ENCODE peak calls at places on chromosome X, in four cellular contexts. One of them, this sample, is unnamed. For H3K4me1, the result is how much of the 10 kb centered on the place peaks cover.

GRCh38 chrX:15242899-15243555 is 26.9 kb downstream of the ASB9 start:
- DNase-seq in thoracic aorta: no peak
- DNase-seq in GM23248: peak
- DNase-seq in A549: peak
- DNase-seq in this sample: no peak

GRCh38 chrX:11481035-11481434 is 184.7 kb downstream of the ARHGAP6 start:
- DNase-seq in thoracic aorta: no peak
- DNase-seq in GM23248: no peak
- DNase-seq in A549: no peak
- DNase-seq in this sample: no peak

GRCh38 chrX:21725498-21725897 is 32.4 kb downstream of the SMPX start:
- DNase-seq in thoracic aorta: no peak
- DNase-seq in GM23248: peak
- DNase-seq in A549: peak
- DNase-seq in this sample: no peak

GRCh38 chrX:123217077-123217476 is 33.0 kb downstream of the GRIA3 start:
- DNase-seq in thoracic aorta: no peak
- DNase-seq in GM23248: peak
- DNase-seq in A549: no peak
- DNase-seq in this sample: no peak

GRCh38 chrX:31551913-31552312 is 480.1 kb upstream of the FTHL17 start:
- DNase-seq in thoracic aorta: no peak
- DNase-seq in GM23248: no peak
- DNase-seq in A549: no peak
- DNase-seq in this sample: no peak

GRCh38 chrX:45801554-45801953 is 600.9 kb upstream of the DIPK2B start:
- DNase-seq in thoracic aorta: no peak
- DNase-seq in GM23248: peak
- DNase-seq in A549: no peak
- DNase-seq in this sample: no peak

GRCh38 chrX:124239911-124240310 is 92.5 kb upstream of the TEX13D start:
- DNase-seq in thoracic aorta: no peak
- DNase-seq in GM23248: no peak
- DNase-seq in A549: no peak
- DNase-seq in this sample: no peak

GRCh38 chrX:147069926-147070325 is 255.4 kb upstream of the CXorf51A start:
- DNase-seq in thoracic aorta: no peak
- DNase-seq in GM23248: no peak
- DNase-seq in A549: no peak
- DNase-seq in this sample: no peak

GRCh38 chrX:15356444-15356843 is 21.1 kb upstream of the PIGA start:
- DNase-seq in thoracic aorta: no peak
- DNase-seq in GM23248: peak
- DNase-seq in A549: no peak
- DNase-seq in this sample: no peak

GRCh38 chrX:131633285-131633917 is 89.5 kb downstream of the OR13H1 start:
- DNase-seq in thoracic aorta: no peak
- DNase-seq in GM23248: peak
- DNase-seq in A549: peak
- DNase-seq in this sample: peak

DNA sequence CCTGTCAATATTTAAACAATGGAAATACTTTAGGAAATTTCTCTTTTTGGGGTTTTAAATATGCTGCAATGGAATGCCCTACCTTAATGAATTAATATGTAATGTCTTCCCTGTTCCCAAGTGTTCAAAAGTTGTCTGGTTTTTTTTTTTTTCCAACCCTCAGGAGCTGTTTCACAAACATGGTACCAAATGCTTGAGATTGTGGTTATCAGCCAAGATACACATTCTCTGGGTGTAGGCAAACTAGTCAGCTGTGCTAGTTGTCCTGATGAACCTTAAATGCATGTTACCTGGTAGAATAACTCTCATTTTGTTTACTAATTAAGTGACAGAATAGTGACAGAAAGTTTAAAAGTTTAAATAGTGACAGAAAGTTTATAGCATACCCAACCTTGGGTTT is 50.7 kb downstream of the FHL1 start:
- DNase-seq in thoracic aorta: no peak
- DNase-seq in GM23248: no peak
- DNase-seq in A549: no peak
- DNase-seq in this sample: no peak
- H3K4me1 ChIP-seq in thoracic aorta: half or more
- H3K4me1 ChIP-seq in GM23248: under half
- H3K4me1 ChIP-seq in A549: under half
- H3K4me1 ChIP-seq in this sample: under half

DNA sequence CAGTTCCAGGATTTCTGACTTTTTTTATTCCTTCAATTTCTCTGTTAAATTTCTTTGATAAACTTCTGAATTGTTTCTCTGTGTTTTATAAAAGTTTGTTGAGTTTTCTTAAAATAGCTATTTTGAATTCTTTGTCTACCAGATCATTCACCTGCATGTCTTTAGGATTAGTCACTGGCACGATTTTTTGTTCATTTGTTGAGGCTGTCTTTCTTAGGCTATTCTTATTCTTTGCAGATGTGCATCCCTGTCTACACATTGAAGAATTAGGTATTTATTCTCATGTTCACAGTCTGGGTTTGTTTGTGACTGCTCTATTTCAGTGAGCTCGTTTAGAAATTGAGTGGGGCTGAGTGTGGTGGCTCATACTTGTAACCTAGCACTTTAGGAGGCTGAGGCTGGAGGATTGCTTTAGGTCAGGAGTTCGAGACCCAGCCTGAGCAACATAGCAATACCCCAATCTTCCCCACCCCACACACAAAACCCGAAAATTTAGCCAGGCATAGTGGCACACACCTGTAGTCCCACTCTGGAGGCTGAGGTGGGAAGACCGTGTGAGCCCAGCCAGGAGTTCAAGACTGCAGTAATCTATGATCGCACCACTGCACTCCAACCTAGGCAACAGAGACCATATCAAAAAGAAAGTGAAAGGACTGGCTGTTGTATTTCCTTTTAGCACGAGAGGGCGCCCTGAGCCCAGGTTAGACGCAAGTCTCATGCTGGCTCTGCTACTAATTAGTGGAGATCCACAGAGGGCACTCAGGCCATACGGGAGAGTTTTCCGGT is 42.0 kb downstream of the F8 start:
- DNase-seq in thoracic aorta: peak
- DNase-seq in GM23248: peak
- DNase-seq in A549: peak
- DNase-seq in this sample: peak
- H3K27ac ChIP-seq in thoracic aorta: no peak
- H3K27ac ChIP-seq in GM23248: no peak
- H3K27ac ChIP-seq in A549: peak
- H3K27ac ChIP-seq in this sample: no peak

DNA sequence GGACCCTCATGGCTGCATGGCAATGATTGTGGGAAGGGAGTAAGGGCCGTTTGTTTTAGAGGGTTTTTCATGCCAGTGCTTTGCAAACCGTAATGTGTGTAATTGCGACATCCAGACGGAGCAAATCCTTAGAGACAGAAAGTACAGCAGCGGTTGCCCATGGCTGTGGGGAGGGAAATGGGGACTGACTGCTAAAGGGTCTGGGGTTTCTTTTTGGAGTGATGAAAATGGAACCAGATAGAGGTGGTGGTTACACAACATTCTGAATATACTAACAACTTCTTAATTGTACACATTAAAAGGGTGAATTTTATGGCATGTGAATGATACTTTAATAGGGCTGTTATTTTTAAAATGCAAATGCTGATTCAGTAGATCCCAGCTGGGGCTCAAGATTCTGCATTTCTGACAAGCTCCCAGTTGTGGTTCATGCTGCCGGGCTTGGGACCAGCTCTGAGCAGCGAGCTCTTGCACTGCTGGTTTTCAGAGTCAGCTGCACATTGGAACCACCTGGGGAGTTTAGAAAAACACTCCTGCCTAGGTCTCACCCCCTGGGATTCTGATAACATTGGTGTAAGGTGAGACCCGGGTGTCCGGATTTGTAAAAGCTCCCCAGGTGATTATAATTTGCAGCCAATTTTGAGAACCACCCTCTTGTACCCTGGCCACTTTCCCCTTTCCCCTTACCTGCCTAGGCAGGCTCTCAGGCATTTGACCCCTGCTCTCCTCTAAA is 47.7 kb downstream of the PRPS1 start:
- DNase-seq in thoracic aorta: no peak
- DNase-seq in GM23248: peak
- DNase-seq in A549: no peak
- DNase-seq in this sample: no peak
- H3K4me1 ChIP-seq in thoracic aorta: half or more
- H3K4me1 ChIP-seq in GM23248: under half
- H3K4me1 ChIP-seq in A549: under half
- H3K4me1 ChIP-seq in this sample: under half

DNA sequence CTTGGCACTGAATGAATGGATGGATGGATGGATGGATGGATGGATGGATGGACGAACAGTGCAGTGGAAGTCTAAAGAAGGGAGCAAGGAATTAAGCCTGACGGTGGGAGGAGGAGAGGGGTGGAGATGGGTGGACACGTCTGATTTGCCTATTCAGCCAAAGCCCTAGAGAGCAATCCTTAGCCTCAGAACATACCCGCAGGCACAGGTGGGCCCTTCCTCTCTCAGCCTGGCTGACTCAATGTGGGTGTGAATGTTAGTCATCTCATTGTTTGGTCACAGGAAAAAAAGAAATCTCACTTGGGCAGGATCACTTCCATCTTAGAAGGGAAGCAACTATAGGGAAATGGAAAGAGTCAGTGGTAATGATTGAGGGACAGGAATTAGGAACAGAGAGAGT is 165.9 kb downstream of the PJA1 start:
- DNase-seq in thoracic aorta: no peak
- DNase-seq in GM23248: peak
- DNase-seq in A549: no peak
- DNase-seq in this sample: no peak
- H3K27ac ChIP-seq in thoracic aorta: no peak
- H3K27ac ChIP-seq in GM23248: no peak
- H3K27ac ChIP-seq in A549: no peak
- H3K27ac ChIP-seq in this sample: no peak

GRCh38 chrX:117543885-117544284 is 572.7 kb downstream of the KLHL13 start:
- DNase-seq in thoracic aorta: no peak
- DNase-seq in GM23248: no peak
- DNase-seq in A549: no peak
- DNase-seq in this sample: no peak
- H3K4me1 ChIP-seq in thoracic aorta: under half
- H3K4me1 ChIP-seq in GM23248: under half
- H3K4me1 ChIP-seq in A549: under half
- H3K4me1 ChIP-seq in this sample: under half

GRCh38 chrX:18873189-18873791 is 110.6 kb downstream of the PHKA2 start:
- DNase-seq in thoracic aorta: no peak
- DNase-seq in GM23248: peak
- DNase-seq in A549: peak
- DNase-seq in this sample: no peak

GRCh38 chrX:18873836-18874235 is 110.1 kb downstream of the PHKA2 start:
- DNase-seq in thoracic aorta: no peak
- DNase-seq in GM23248: no peak
- DNase-seq in A549: no peak
- DNase-seq in this sample: no peak

GRCh38 chrX:18872621-18873020 is 111.3 kb downstream of the PHKA2 start:
- DNase-seq in thoracic aorta: no peak
- DNase-seq in GM23248: no peak
- DNase-seq in A549: no peak
- DNase-seq in this sample: no peak

GRCh38 chrX:18871970-18872369 is 111.9 kb downstream of the PHKA2 start:
- DNase-seq in thoracic aorta: no peak
- DNase-seq in GM23248: no peak
- DNase-seq in A549: no peak
- DNase-seq in this sample: no peak

DNA sequence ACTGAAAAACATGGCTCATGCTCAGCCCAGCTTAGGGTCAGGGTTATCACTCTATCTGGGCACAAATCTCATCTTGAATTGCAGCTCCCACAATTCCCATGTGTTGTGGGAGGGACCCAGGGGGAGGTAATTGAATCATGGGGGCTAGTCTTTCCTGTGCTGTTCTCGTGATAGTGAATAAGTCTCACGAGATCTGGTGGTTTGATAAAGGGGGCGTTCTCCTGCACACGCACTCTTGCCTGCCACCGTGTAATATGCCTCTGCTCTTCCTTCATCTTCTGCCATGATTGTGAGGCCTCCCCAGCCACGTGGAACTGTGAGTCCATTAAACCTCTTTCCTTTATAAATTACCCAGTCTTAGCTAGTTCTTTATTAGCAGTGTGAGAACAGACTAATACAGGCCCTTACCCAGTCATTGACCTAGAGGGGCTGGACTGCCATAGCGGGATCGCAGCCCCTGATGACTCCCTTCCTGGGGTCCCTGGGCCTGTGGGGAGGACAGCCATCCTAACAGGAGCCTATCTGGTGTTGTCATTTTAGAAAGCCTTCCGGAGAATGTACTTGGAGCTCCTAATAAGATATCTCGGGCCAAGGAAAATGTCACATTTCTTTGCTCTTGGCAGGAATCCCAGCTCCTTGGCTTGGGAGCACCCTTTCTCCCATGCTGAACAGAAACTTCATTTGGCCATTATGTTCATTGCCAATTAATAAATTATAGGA is 112.6 kb downstream of the PHKA2 start:
- DNase-seq in thoracic aorta: no peak
- DNase-seq in GM23248: no peak
- DNase-seq in A549: no peak
- DNase-seq in this sample: no peak
- H3K27ac ChIP-seq in thoracic aorta: peak
- H3K27ac ChIP-seq in GM23248: no peak
- H3K27ac ChIP-seq in A549: peak
- H3K27ac ChIP-seq in this sample: no peak

DNA sequence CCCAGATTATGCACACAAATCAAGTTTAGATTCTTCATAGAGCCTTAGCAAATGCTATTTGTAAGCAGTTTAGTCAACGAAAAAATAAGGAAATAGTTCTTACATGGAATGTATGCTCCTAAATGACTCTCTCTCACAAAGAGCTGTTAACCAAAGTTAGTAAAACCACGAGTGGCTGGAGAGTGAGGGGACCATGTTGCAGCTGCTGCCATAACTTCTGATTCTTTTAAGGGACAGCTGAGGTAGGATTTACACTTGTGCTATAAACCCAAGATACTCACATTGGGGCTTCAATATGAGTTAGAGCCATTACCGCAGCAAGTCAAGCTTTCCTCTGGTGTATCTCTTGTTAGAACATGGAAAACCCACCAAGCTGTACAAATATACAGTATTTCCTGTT is 2.7 kb downstream of the DOCK11 start:
- DNase-seq in thoracic aorta: no peak
- DNase-seq in GM23248: no peak
- DNase-seq in A549: no peak
- DNase-seq in this sample: no peak
- H3K4me1 ChIP-seq in thoracic aorta: under half
- H3K4me1 ChIP-seq in GM23248: under half
- H3K4me1 ChIP-seq in A549: under half
- H3K4me1 ChIP-seq in this sample: under half

This sample was measured in stomach.